ENCODE peak calls at places on chromosomes 7 and 10, in four cellular contexts. D is IMR-90, I is K562, B is keratinocyte. A is an unnamed sample. For H3K9me1, the result is how much of the 10 kb centered on the place peaks cover.

GRCh38 chr7:136163333-136163732 is 186.2 kb upstream of the MTPN start:
- DNase-seq in D (no peak), I (no peak), B (no peak), A (no peak)

GRCh38 chr7:17706734-17707133 is 233.6 kb downstream of the SNX13 start:
- DNase-seq in D (peak), I (peak), B (no peak), A (peak)

GRCh38 chr7:78562191-78562590 is 763.6 kb downstream of the PHTF2 start:
- DNase-seq in D (peak), I (no peak), B (no peak), A (no peak)

GRCh38 chr7:17030559-17030958 is 148.8 kb upstream of the AGR3 start:
- DNase-seq in D (no peak), I (no peak), B (no peak), A (no peak)

GRCh38 chr10:59922907-59923306 is 16.6 kb upstream of the CCDC6 start:
- DNase-seq in D (no peak), I (no peak), B (no peak), A (no peak)

GRCh38 chr7:87625101-87625500 is 3.1 kb upstream of the RUNDC3B start:
- DNase-seq in D (no peak), I (no peak), B (no peak), A (no peak)

GRCh38 chr7:138299046-138299445 is 161.0 kb upstream of the TRIM24 start:
- DNase-seq in D (no peak), I (no peak), B (no peak), A (no peak)

GRCh38 chr7:75695036-75695435 is 43.7 kb downstream of the HIP1 start:
- DNase-seq in D (no peak), I (peak), B (no peak), A (no peak)

GRCh38 chr10:9305018-9305655 is 1250.6 kb downstream of the GATA3 start:
- DNase-seq in D (peak), I (peak), B (no peak), A (peak)

GRCh38 chr10:36531621-36532020 is 593.8 kb upstream of the ANKRD30A start:
- DNase-seq in D (peak), I (no peak), B (peak), A (no peak)

GRCh38 chr7:96508371-96508770 is 186.5 kb upstream of the SLC25A13 start:
- DNase-seq in D (no peak), I (no peak), B (no peak), A (no peak)

GRCh38 chr7:50729962-50730361 is 52.7 kb downstream of the GRB10 start:
- DNase-seq in D (peak), I (no peak), B (no peak), A (no peak)

GRCh38 chr10:67836491-67836890 is 1.5 kb downstream of the DNAJC12 start:
- DNase-seq in D (no peak), I (peak), B (no peak), A (no peak)

GRCh38 chr10:67839957-67840356 is 2.0 kb upstream of the DNAJC12 start:
- DNase-seq in D (peak), I (no peak), B (no peak), A (no peak)

GRCh38 chr10:67837519-67838314 is at the start of gene DNAJC12:
- DNase-seq in D (peak), I (peak), B (no peak), A (peak)

GRCh38 chr10:67836972-67837371 is 1.0 kb downstream of the DNAJC12 start:
- DNase-seq in D (no peak), I (no peak), B (no peak), A (no peak)

GRCh38 chr10:67834375-67834774 is 3.6 kb downstream of the DNAJC12 start:
- DNase-seq in D (no peak), I (no peak), B (no peak), A (no peak)
- H3K9me1 ChIP-seq in D (under half), I (under half), B (under half), A (under half)

DNA sequence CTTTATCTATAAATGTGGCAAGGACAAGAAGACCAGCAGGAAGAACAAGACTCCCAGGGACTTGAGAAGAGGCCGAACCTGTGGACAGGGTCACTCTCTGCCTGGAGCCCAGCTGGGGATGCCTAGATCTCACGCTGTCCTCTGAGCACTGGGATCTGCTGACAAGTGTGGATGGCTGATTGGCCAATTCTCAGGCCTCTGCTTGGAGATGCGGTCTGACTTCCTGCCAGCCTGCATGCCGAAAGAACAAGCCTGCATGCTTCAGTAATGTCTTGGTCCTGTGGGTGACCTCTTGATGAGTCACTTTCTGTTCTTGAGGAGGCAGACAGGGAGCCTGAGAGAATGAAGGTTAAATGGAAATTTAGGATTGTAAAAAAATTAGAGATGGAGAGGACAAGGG is 84.7 kb downstream of the TMEM178B start:
- DNase-seq in D (peak), I (peak), B (no peak), A (no peak)
- TF ChIP-seq CTCF in D (no peak), I (no peak), B (no peak), A (no peak)

GRCh38 chr10:110612629-110613028 is 31.5 kb upstream of the RBM20 start:
- DNase-seq in D (no peak), I (no peak), B (no peak), A (no peak)
- H2AFZ ChIP-seq in D (no peak), I (no peak), B (no peak), A (no peak)

GRCh38 chr7:73829921-73830617 is 727 bp upstream of the CLDN4 start:
- DNase-seq in D (no peak), I (no peak), B (no peak), A (no peak)
- H3K9me1 ChIP-seq in D (under half), I (under half), B (under half), A (under half)

GRCh38 chr10:71276873-71277272 is 42.2 kb upstream of the SLC29A3 start:
- DNase-seq in D (no peak), I (no peak), B (no peak), A (no peak)

GRCh38 chr10:71277914-71278665 is 41.0 kb upstream of the SLC29A3 start:
- DNase-seq in D (no peak), I (no peak), B (no peak), A (no peak)

GRCh38 chr10:71273506-71273905 is 45.6 kb upstream of the SLC29A3 start:
- DNase-seq in D (no peak), I (no peak), B (no peak), A (no peak)

GRCh38 chr10:71272122-71272771 is 46.8 kb upstream of the SLC29A3 start:
- DNase-seq in D (peak), I (no peak), B (no peak), A (peak)

GRCh38 chr10:71274901-71275796 is 43.9 kb upstream of the SLC29A3 start:
- DNase-seq in D (no peak), I (no peak), B (no peak), A (no peak)
- TF ChIP-seq CTCF in D (no peak), I (peak), B (no peak), A (no peak)

GRCh38 chr10:66881814-66882213 is 44.0 kb upstream of the LRRTM3 start:
- DNase-seq in D (no peak), I (no peak), B (no peak), A (no peak)

GRCh38 chr10:66888237-66888636 is 37.6 kb upstream of the LRRTM3 start:
- DNase-seq in D (no peak), I (no peak), B (no peak), A (no peak)

GRCh38 chr10:66882271-66882670 is 43.6 kb upstream of the LRRTM3 start:
- DNase-seq in D (no peak), I (no peak), B (no peak), A (no peak)

GRCh38 chr10:66892833-66893232 is 33.0 kb upstream of the LRRTM3 start:
- DNase-seq in D (no peak), I (no peak), B (no peak), A (no peak)

GRCh38 chr10:66886848-66887247 is 39.0 kb upstream of the LRRTM3 start:
- DNase-seq in D (no peak), I (no peak), B (no peak), A (no peak)
- H2AFZ ChIP-seq in D (no peak), I (no peak), B (no peak), A (no peak)

GRCh38 chr10:33038672-33039071 is 80.6 kb upstream of the ITGB1 start:
- DNase-seq in D (no peak), I (no peak), B (no peak), A (no peak)

GRCh38 chr10:33040436-33040835 is 82.4 kb upstream of the ITGB1 start:
- DNase-seq in D (no peak), I (no peak), B (no peak), A (no peak)

GRCh38 chr10:33037726-33038125 is 79.7 kb upstream of the ITGB1 start:
- DNase-seq in D (no peak), I (no peak), B (no peak), A (no peak)

GRCh38 chr10:33036670-33037069 is 78.6 kb upstream of the ITGB1 start:
- DNase-seq in D (no peak), I (no peak), B (no peak), A (no peak)

DNA sequence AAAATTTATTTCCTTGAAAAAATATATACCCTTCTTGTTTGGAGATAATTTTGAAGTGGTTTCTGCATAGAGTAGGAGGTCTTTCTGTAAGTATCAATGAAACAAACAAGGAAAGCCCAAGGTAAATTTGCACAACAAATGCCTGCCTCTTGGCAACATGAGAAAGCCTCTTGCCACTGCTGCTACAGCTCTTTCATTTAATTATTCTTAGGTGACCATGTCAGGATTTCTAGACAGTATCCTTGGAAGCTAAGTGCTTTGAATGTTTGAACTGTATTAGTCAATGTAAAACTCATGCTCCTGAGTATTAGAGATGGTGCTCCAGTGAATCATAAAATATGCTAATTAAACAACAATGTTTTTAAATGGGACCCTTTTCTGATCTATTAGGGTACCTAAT is 81.1 kb upstream of the ITGB1 start:
- DNase-seq in D (no peak), I (no peak), B (no peak), A (no peak)
- H3K9me1 ChIP-seq in D (under half), I (under half), B (under half), A (under half)

DNA sequence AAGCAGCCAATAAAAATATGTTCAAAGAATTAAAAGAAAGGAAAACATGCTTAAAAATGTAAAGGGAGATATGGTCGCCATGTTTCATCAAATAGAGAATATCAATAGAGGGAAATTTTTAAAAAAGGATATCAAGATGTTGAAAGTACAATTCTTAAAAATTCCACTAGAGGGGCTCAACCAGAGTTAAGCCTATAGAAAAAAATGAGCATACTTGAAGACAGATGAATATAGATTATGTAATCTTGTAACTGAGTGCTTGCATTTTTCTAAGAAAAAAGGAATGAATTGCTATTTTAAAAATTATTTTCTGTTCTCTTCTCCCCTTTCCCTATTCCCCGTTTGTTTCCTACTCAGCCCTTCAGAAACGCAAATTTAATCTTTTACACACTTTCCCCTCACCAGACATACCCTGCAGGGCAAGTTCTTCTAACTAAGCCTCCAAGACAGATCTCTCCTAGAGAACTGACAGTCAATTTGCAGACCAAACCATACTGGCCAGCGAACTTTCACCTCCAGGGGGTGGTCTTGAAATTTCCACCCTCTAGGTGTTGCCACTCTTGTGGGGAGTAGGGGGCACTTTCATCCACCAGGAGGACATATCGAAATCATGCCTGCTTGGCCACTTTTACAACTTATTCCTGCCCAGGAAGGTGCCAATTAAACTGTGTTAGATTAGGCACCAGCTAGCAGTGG is 67.7 kb downstream of the NSUN6 start:
- DNase-seq in D (no peak), I (peak), B (no peak), A (peak)
- TF ChIP-seq CTCF in D (peak), I (no peak), B (no peak), A (peak)

A was measured in endothelial cell of umbilical vein.